ENCODE peak calls at places on chromosomes 13 and 19, in eight cellular contexts. Z, R, P, K, W, Q, B and I are unnamed samples.

GRCh38 chr19:5093297-5093858 is 124.5 kb downstream of the KDM4B start:
- DNase-seq in B (no peak), W (no peak), R (no peak), K (peak), P (no peak), Z (no peak), Q (no peak), I (no peak)

GRCh38 chr13:43908156-43909126 is 28.7 kb downstream of the LACC1 start:
- DNase-seq in Q (peak), K (no peak), Z (peak), W (peak), R (no peak), P (no peak), B (peak), I (peak)

GRCh38 chr13:80239571-80240255 is 101.2 kb downstream of the SPRY2 start:
- DNase-seq in Z (no peak), R (no peak), W (peak), P (no peak), K (no peak), B (no peak), Q (no peak), I (no peak)

GRCh38 chr19:48608798-48609263 is 2.3 kb downstream of the SPACA4 start:
- DNase-seq in W (peak), R (peak), P (peak), Z (peak), K (no peak), Q (no peak), B (peak), I (peak)

GRCh38 chr19:35178701-35179100 is 24.2 kb downstream of the FXYD5 start:
- DNase-seq in P (no peak), K (no peak), W (no peak), Z (no peak), B (no peak), R (no peak), Q (no peak), I (no peak)

GRCh38 chr19:45640849-45641273 is 1.7 kb upstream of the EML2 start:
- DNase-seq in P (no peak), B (peak), K (peak), Q (no peak), Z (no peak), W (peak), R (peak), I (no peak)

GRCh38 chr19:48206402-48207093 is 36.1 kb downstream of the ZSWIM9 start:
- DNase-seq in K (no peak), B (no peak), W (no peak), R (no peak), Z (no peak), Q (no peak), P (no peak), I (no peak)

GRCh38 chr19:20964798-20965197 is 41.7 kb downstream of the ZNF85 start:
- DNase-seq in P (no peak), Z (no peak), Q (no peak), R (peak), W (no peak), K (no peak), B (no peak), I (no peak)

GRCh38 chr19:4969772-4970531 is 1.0 kb downstream of the KDM4B start:
- DNase-seq in P (peak), Q (no peak), K (peak), W (peak), B (peak), R (no peak), Z (no peak), I (no peak)

GRCh38 chr13:107835339-107836018 is 379.9 kb downstream of the LIG4 start:
- DNase-seq in P (no peak), R (no peak), Z (no peak), B (no peak), Q (no peak), W (no peak), K (no peak), I (no peak)

GRCh38 chr13:48068952-48069351 is 26.0 kb downstream of the MED4 start:
- DNase-seq in Z (no peak), B (no peak), Q (no peak), R (no peak), W (no peak), K (no peak), P (no peak), I (no peak)

GRCh38 chr13:98606296-98606695 is 29.4 kb upstream of the STK24 start:
- DNase-seq in R (no peak), K (no peak), W (peak), Z (no peak), P (no peak), B (no peak), Q (no peak), I (no peak)

GRCh38 chr13:77387607-77388200 is 60.8 kb upstream of the MYCBP2 start:
- DNase-seq in P (no peak), K (no peak), R (no peak), W (no peak), Z (no peak), B (no peak), Q (no peak), I (no peak)

GRCh38 chr19:48975947-48976847 is 11.1 kb downstream of the FTL start:
- DNase-seq in W (no peak), R (peak), K (no peak), Q (peak), P (peak), Z (peak), B (peak), I (peak)

GRCh38 chr19:4094761-4095487 is 28.2 kb upstream of the ZBTB7A start:
- DNase-seq in Q (no peak), B (no peak), P (no peak), R (no peak), K (no peak), Z (no peak), W (no peak), I (no peak)

GRCh38 chr13:22024381-22024994 is 353.6 kb downstream of the FGF9 start:
- DNase-seq in Q (no peak), B (no peak), Z (no peak), P (no peak), R (no peak), K (no peak), W (no peak), I (no peak)

GRCh38 chr13:105642511-105642958 is 892.9 kb downstream of the EFNB2 start:
- DNase-seq in Q (no peak), W (peak), B (no peak), Z (peak), K (no peak), P (no peak), R (no peak), I (no peak)

GRCh38 chr13:50235604-50236003 is 220.4 kb downstream of the KCNRG start:
- DNase-seq in W (no peak), B (no peak), Q (no peak), R (no peak), Z (no peak), K (no peak), P (no peak), I (no peak)

GRCh38 chr13:30373727-30374126 is 48.6 kb upstream of the UBE2L5 start:
- DNase-seq in Q (no peak), Z (no peak), R (no peak), P (no peak), B (peak), K (no peak), W (no peak), I (no peak)

GRCh38 chr19:14094854-14095253 is 4.3 kb upstream of the SAMD1 start:
- DNase-seq in K (peak), Q (no peak), W (no peak), R (no peak), B (no peak), Z (no peak), P (no peak), I (no peak)

GRCh38 chr19:14096272-14096992 is 5.9 kb upstream of the SAMD1 start:
- DNase-seq in R (no peak), W (no peak), K (no peak), B (no peak), Q (no peak), Z (no peak), P (no peak), I (no peak)

GRCh38 chr19:14101003-14101545 is 10.5 kb upstream of the SAMD1 start:
- DNase-seq in Q (no peak), Z (no peak), B (no peak), R (no peak), W (no peak), K (no peak), P (no peak), I (no peak)

GRCh38 chr19:14093117-14093784 is 2.7 kb upstream of the SAMD1 start:
- DNase-seq in Z (no peak), K (no peak), R (no peak), Q (no peak), B (no peak), W (no peak), P (no peak), I (no peak)

DNA sequence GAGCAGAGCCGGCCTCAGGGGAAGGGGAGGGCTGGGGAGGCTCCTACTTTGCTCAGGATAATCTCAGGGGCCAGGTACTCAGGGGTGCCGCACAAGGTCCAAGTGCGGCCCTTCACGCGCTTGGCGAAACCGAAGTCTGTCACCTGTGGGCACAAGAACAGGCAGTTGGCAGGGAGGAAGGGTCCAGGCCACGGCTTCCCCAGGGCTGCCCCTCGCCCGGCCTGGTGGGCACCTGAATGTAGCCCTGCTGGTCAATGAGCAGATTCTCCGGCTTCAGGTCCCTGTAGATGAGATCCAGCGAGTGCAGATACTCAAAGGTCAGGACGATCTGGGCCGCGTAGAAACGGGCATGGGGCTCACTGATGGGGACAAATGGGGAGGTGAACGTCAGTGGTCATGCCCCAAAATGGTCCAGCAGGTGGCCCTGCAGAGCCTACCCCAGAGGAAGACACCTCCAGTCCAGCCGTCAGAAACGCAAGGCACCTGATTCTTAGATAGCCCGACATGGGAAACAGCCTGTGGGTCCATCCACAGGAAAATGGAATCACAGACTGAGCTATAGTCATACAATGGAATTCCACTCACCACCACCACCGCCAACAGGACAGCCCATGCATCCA is 7.1 kb upstream of the SAMD1 start:
- DNase-seq in W (no peak), R (peak), Z (no peak), K (no peak), B (no peak), P (no peak), Q (no peak), I (no peak)
- TF ChIP-seq CTCF in W (no peak), R (peak), Z (no peak), K (peak), B (no peak), P (no peak), Q (peak), I (no peak)

DNA sequence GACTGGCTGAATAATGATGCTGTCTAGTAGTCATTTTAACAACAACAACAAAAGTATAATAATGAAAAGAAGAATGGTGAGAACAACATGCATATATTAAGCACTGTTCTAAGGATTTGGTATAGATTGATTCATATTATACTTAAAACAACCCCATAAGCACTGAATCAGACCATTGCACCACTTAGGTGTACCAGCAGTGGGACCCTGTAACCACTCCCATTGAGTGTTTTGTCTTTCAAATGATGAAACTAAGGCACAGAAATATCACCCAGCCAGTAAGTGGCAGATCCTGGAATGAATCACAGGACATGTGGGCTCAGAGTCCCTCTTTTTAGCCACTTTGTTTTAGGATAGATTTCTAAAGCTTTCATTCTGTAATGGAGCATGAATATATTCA is 14.9 kb upstream of the TNFSF11 start:
- DNase-seq in Q (no peak), Z (no peak), R (no peak), P (no peak), W (no peak), B (no peak), K (no peak), I (no peak)
- TF ChIP-seq CTCF in Q (no peak), Z (no peak), R (no peak), P (no peak), W (no peak), B (no peak), K (no peak), I (no peak)

DNA sequence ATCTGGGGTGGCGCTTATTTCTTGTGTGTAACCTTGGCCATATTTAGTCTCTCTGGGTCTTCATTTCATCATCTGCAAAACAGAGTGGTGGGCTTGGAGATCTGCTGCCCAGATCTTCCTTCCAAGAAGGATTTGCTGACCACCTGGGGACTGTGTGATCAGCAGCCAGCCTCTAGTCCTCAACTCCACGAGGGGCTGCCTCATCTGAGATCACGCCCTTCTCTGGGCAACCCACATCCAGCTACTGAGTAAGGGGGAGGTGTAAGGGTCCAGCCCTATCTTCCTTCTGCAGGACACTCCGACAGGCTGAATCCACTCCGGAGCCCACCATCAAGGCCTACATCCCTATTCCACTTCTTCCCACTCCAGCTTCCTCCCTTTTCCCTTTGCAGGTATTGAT is 57.9 kb downstream of the CHST8 start:
- DNase-seq in W (no peak), Q (no peak), K (no peak), B (no peak), Z (no peak), R (no peak), P (no peak), I (no peak)
- TF ChIP-seq CTCF in W (no peak), Q (no peak), K (no peak), B (no peak), Z (no peak), R (no peak), P (no peak), I (no peak)

GRCh38 chr13:25980255-25980654 is 71.6 kb downstream of the SHISA2 start:
- DNase-seq in R (peak), Z (no peak), B (no peak), W (peak), Q (no peak), P (no peak), K (no peak), I (peak)
- TF ChIP-seq CTCF in R (no peak), Z (no peak), B (peak), W (peak), Q (peak), P (no peak), K (no peak), I (no peak)

GRCh38 chr19:13804830-13805683 is 9.8 kb downstream of the ZSWIM4 start:
- DNase-seq in W (no peak), K (no peak), B (no peak), P (peak), Z (no peak), Q (no peak), R (peak), I (peak)
- TF ChIP-seq CTCF in W (no peak), K (peak), B (no peak), P (peak), Z (no peak), Q (peak), R (peak), I (no peak)

GRCh38 chr13:84912720-84913119 is 886.5 kb downstream of the SLITRK6 start:
- DNase-seq in Q (no peak), R (no peak), B (no peak), P (no peak), Z (no peak), W (peak), K (no peak), I (no peak)

DNA sequence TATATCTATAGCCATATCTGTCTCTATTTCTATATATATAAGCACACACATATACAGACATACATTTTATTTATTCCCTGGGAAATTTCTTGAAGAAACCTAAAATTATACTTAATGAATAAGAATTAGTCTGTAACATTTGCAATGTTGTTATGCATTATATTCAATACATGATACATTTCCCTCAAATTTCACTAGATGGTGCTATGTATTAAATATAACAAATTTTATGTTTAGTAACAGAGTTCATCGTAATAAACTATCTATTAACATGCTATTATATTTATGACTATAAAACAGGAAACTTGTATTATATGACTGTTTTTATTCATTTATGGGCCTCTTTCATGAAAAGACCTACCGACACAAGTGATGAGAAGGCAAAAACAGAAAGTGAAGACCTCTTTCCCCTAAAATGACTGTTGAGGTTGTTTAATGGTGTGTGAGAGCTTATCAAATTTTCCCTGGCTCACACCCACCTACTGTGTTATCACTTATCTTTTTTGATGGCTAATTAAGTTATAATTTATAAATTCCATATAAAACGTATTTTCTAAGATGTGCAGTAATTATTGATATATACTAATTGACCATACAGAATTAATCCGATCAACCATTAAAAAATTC is 881.9 kb downstream of the SLITRK6 start:
- DNase-seq in W (peak), R (no peak), K (no peak), Q (no peak), B (no peak), Z (no peak), P (no peak), I (no peak)
- TF ChIP-seq CTCF in W (peak), R (no peak), K (peak), Q (peak), B (no peak), Z (peak), P (peak), I (peak)